ENCODE peak calls at places on chromosomes 5 and 9, in seven cellular contexts. D, N, K, X, U, T and W are unnamed samples.

GRCh38 chr9:83182071-83182470 is 119.1 kb upstream of the RASEF start:
- DNase-seq in D (no peak), N (no peak), K (no peak), X (no peak), U (no peak), T (no peak), W (no peak)

GRCh38 chr5:875931-876330 is 16.7 kb downstream of the BRD9 start:
- DNase-seq in D (no peak), N (no peak), K (no peak), X (no peak), U (no peak), T (no peak), W (no peak)

GRCh38 chr9:133463864-133464615 is 4.3 kb downstream of the CACFD1 start:
- DNase-seq in D (no peak), N (no peak), K (peak), X (no peak), U (no peak), T (no peak), W (no peak)

GRCh38 chr5:129804705-129805104 is 56.8 kb downstream of the MINAR2 start:
- DNase-seq in D (no peak), N (no peak), K (no peak), X (no peak), U (no peak), T (no peak), W (no peak)

GRCh38 chr5:14112998-14113652 is 30.0 kb upstream of the TRIO start:
- DNase-seq in D (no peak), N (no peak), K (no peak), X (no peak), U (no peak), T (no peak), W (no peak)

GRCh38 chr9:100567856-100568255 is 10.0 kb upstream of the CAVIN4 start:
- DNase-seq in D (no peak), N (no peak), K (no peak), X (no peak), U (no peak), T (no peak), W (no peak)

GRCh38 chr5:69329905-69330489 is 2.6 kb downstream of the CCDC125 start:
- DNase-seq in D (no peak), N (no peak), K (no peak), X (no peak), U (no peak), T (no peak), W (no peak)

GRCh38 chr5:125408582-125409069 is 662.2 kb upstream of the ZNF608 start:
- DNase-seq in D (no peak), N (no peak), K (peak), X (peak), U (no peak), T (peak), W (no peak)

GRCh38 chr9:17065062-17065461 is 69.8 kb upstream of the CNTLN start:
- DNase-seq in D (no peak), N (no peak), K (no peak), X (peak), U (no peak), T (no peak), W (no peak)

GRCh38 chr5:133801955-133802751 is 166.3 kb downstream of the C5orf15 start:
- DNase-seq in D (no peak), N (no peak), K (peak), X (no peak), U (no peak), T (no peak), W (no peak)

GRCh38 chr5:179805529-179806249 is 977 bp downstream of the MGAT4B start:
- DNase-seq in D (no peak), N (peak), K (peak), X (no peak), U (no peak), T (no peak), W (peak)

GRCh38 chr9:137318976-137319375 is 16.9 kb upstream of the NRARP start:
- DNase-seq in D (peak), N (no peak), K (peak), X (no peak), U (no peak), T (no peak), W (peak)

GRCh38 chr5:138528744-138529469 is 14.1 kb downstream of the ETF1 start:
- DNase-seq in D (no peak), N (no peak), K (no peak), X (no peak), U (no peak), T (no peak), W (no peak)

GRCh38 chr5:149205625-149206523 is 64.6 kb downstream of the ABLIM3 start:
- DNase-seq in D (no peak), N (no peak), K (peak), X (no peak), U (no peak), T (peak), W (peak)

GRCh38 chr5:133853972-133854371 is 114.5 kb downstream of the C5orf15 start:
- DNase-seq in D (no peak), N (no peak), K (no peak), X (no peak), U (no peak), T (no peak), W (no peak)

GRCh38 chr5:39662945-39663344 is 238.2 kb upstream of the DAB2 start:
- DNase-seq in D (no peak), N (no peak), K (no peak), X (no peak), U (no peak), T (no peak), W (no peak)

GRCh38 chr5:113038714-113039113 is 62.1 kb downstream of the DCP2 start:
- DNase-seq in D (no peak), N (no peak), K (no peak), X (no peak), U (no peak), T (no peak), W (no peak)

GRCh38 chr5:142888469-142889085 is 118.4 kb downstream of the ARHGAP26 start:
- DNase-seq in D (no peak), N (no peak), K (peak), X (no peak), U (peak), T (peak), W (peak)

GRCh38 chr9:123960965-123961364 is 31.0 kb upstream of the DENND1A start:
- DNase-seq in D (no peak), N (no peak), K (no peak), X (no peak), U (no peak), T (no peak), W (no peak)